ENCODE peak calls at places on chromosomes 4 and X, in five cellular contexts. D is right lobe of liver, A is tibial artery, V is AG09319, X is HCEC 1CT. C is an unnamed sample.

GRCh38 chrX:101906136-101906796 is 25.6 kb downstream of the ZMAT1 start:
- DNase-seq in D (peak), A (no peak), V (no peak), X (no peak), C (no peak)

GRCh38 chrX:19616959-19617358 is 101.7 kb upstream of the MAP3K15 start:
- DNase-seq in D (no peak), A (no peak), V (no peak), X (no peak), C (no peak)

GRCh38 chrX:38651625-38652601 is 90.6 kb downstream of the TSPAN7 start:
- DNase-seq in D (no peak), A (no peak), V (no peak), X (no peak), C (no peak)

GRCh38 chrX:12702509-12703091 is 88.6 kb upstream of the PRPS2 start:
- DNase-seq in D (no peak), A (no peak), V (no peak), X (no peak), C (no peak)

GRCh38 chr4:86302242-86302641 is 57.6 kb downstream of the MAPK10 start:
- DNase-seq in D (no peak), A (no peak), V (no peak), X (no peak), C (peak)

GRCh38 chrX:83008415-83008814 is 499.7 kb upstream of the POU3F4 start:
- DNase-seq in D (no peak), A (no peak), V (no peak), X (no peak), C (no peak)

GRCh38 chr4:123967360-123967759 is 570.8 kb downstream of the SPRY1 start:
- DNase-seq in D (no peak), A (no peak), V (no peak), X (no peak), C (no peak)

GRCh38 chr4:7807351-7807921 is 132.2 kb downstream of the AFAP1 start:
- DNase-seq in D (no peak), A (no peak), V (no peak), X (no peak), C (peak)

GRCh38 chr4:138643827-138644226 is 371.8 kb upstream of the NOCT start:
- DNase-seq in D (no peak), A (no peak), V (no peak), X (no peak), C (no peak)

GRCh38 chr4:25417014-25417413 is 40.0 kb downstream of the ANAPC4 start:
- DNase-seq in D (no peak), A (no peak), V (no peak), X (no peak), C (no peak)

GRCh38 chrX:79366888-79367749 is at the start of gene ITM2A:
- DNase-seq in D (peak), A (peak), V (no peak), X (no peak), C (peak)

GRCh38 chr4:2080429-2081300 is 21.5 kb downstream of the NAT8L start:
- DNase-seq in D (no peak), A (peak), V (no peak), X (no peak), C (no peak)

GRCh38 chrX:65997978-65998717 is 41.7 kb downstream of the VSIG4 start:
- DNase-seq in D (peak), A (no peak), V (no peak), X (no peak), C (no peak)

GRCh38 chr4:105637409-105638258 is 70.9 kb downstream of the INTS12 start:
- DNase-seq in D (peak), A (peak), V (no peak), X (no peak), C (peak)

GRCh38 chr4:48699470-48699869 is 80.6 kb downstream of the FRYL start:
- DNase-seq in D (no peak), A (no peak), V (no peak), X (no peak), C (no peak)

GRCh38 chrX:78595901-78596502 is 63.1 kb downstream of the RTL3 start:
- DNase-seq in D (no peak), A (no peak), V (no peak), X (no peak), C (no peak)

GRCh38 chrX:53048169-53049126 is at the start of gene GPR173:
- DNase-seq in D (no peak), A (peak), V (peak), X (peak), C (peak)